ENCODE peak calls at places on chromosomes 5 and 9, in ten cellular contexts. L, O, X, N, F, I, Z, U, E and T are unnamed samples.
A peak's percentile ranks its signal among the peaks of the same experiment; 100 is the strongest.

GRCh38 chr5:157484768-157485167 is 24.8 kb downstream of the NIPAL4 start:
- DNase-seq in I (no peak), X (no peak), F (no peak), Z (no peak), E (no peak), L (no peak), U (peak; percentile 38), O (no peak), N (no peak), T (peak; percentile 61)

GRCh38 chr9:89943728-89944127 is 338.9 kb downstream of the GADD45G start:
- DNase-seq in N (no peak), X (no peak), E (no peak), I (no peak), L (no peak), U (no peak), Z (no peak), O (no peak), F (no peak), T (no peak)

GRCh38 chr5:43017438-43017820 is 22.7 kb downstream of the ANXA2R start:
- DNase-seq in F (peak; percentile 69), E (no peak), Z (peak; percentile 54), U (peak; percentile 35), L (peak; percentile 90), N (no peak), O (no peak), I (peak; percentile 56), X (no peak), T (peak; percentile 58)

GRCh38 chr9:15512889-15513288 is 2.1 kb upstream of the PSIP1 start:
- DNase-seq in E (no peak), X (no peak), L (no peak), I (no peak), F (no peak), O (no peak), N (no peak), Z (no peak), U (no peak), T (no peak)

GRCh38 chr9:97852399-97853055 is 499 bp upstream of the FOXE1 start:
- DNase-seq in L (no peak), F (no peak), N (no peak), U (no peak), E (no peak), O (no peak), I (no peak), X (no peak), Z (no peak), T (no peak)

GRCh38 chr9:35553670-35554543 is 51.2 kb upstream of the TESK1 start:
- DNase-seq in N (no peak), I (peak; percentile 75), L (no peak), Z (peak; percentile 64), F (peak; percentile 76), X (peak; percentile 69), O (peak; percentile 69), E (peak; percentile 44), U (peak; percentile 63), T (peak; percentile 79)

GRCh38 chr5:154465169-154465568 is 12.9 kb downstream of the HAND1 start:
- DNase-seq in N (no peak), I (no peak), O (no peak), F (no peak), U (peak; percentile 71), X (no peak), L (peak; percentile 66), Z (no peak), E (no peak), T (peak; percentile 73)

GRCh38 chr5:59793000-59793399 is 100.5 kb downstream of the PDE4D start:
- DNase-seq in X (peak; percentile 87), L (no peak), F (no peak), Z (peak; percentile 43), U (peak; percentile 10), I (no peak), E (no peak), N (no peak), O (no peak), T (no peak)

GRCh38 chr5:100667021-100667671 is 132.0 kb downstream of the FAM174A start:
- DNase-seq in X (no peak), E (no peak), I (no peak), U (no peak), N (no peak), Z (no peak), O (no peak), L (no peak), F (peak; percentile 54), T (no peak)

GRCh38 chr5:32710335-32710858 is 724 bp upstream of the NPR3 start:
- DNase-seq in O (peak; percentile 67), E (no peak), I (peak; percentile 55), L (no peak), F (peak; percentile 24), X (peak; percentile 66), U (no peak), N (no peak), Z (peak; percentile 9), T (peak; percentile 59)

DNA sequence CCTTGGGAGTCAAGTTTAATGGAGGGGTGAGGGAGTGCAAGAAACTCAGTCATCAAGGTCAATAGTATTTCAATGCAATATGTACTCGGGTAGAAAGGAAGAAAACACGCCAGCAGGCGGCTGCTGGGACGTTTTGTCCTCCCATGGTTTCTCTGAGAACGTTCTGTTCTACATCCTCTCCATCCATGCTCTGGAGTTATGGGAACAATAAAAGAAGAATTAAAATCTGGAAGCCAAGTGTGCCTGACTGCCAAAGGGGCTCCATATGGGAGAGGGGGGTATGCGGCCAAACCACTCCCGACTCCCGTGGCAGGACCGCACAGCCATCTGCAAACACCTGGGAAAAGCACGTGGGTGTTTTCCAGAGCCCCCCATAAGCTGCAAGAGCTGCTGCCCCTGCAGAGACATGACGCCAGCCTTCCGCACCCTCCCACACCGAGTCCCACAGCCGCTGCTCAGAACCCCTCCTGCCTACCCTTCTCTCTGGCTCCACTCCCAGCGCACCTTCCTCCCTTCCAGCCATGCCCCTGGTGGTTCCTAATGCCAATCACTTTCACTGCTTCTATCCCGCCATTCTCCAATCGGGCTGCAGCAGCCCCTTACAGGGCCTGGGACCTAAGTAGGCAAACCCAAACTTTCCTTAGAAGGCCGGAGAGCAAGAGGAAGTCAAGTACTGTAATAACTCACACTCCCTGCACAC is 241.6 kb downstream of the SYK start:
- DNase-seq in L (no peak), E (no peak), N (no peak), F (no peak), O (no peak), X (no peak), I (no peak), Z (no peak), U (no peak), T (no peak)
- TF ChIP-seq CTCF in L (no peak), E (no peak), N (no peak), F (no peak), O (no peak), X (no peak), I (no peak), Z (no peak), U (no peak), T (no peak)

DNA sequence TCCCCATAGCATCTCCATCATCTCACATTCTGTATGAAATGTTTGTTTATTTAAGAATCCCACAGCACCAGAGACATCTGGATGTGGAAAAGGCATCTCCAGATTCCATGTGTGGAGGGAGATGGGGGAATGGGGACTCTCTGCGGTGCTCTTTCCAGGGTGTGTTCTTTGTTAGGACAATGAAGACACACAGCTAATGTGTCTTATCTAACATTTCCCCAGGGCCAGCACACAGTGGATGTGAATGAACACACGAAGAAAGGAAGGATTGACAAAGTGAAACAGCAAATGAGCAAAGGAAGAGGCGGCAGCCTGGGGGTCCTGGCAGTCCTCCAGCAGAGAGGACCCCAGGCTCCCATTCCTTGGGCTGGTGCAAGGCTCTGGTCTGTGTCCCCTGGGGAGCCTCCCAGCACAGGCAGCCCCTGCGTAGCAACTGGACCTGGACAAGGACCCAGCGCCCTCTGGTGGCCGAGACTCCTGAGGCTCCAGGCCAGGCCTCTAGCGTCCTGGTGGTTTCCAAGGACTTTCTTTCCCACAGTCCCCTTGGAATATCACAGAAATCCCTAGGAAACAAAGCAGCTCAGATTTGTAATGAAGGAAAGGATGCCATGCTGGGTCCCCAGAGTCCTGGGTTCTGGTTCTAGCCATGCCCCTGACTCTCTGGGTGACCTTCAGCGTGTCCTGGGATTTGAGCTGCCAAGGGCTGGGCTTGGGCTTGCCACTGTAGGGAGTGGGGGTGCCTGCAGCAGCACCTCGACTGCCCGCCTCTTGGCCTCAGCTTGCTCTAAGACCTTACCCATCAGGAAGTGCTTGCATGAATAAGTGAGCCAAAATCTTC is 3.5 kb upstream of the PDLIM7 start:
- DNase-seq in E (peak; percentile 86), I (peak; percentile 91), N (peak; percentile 37), X (peak; percentile 88), O (peak; percentile 91), L (peak; percentile 97), F (peak; percentile 78), U (peak; percentile 62), Z (peak; percentile 91), T (peak; percentile 94)
- TF ChIP-seq POLR2A in E (no peak), I (no peak), N (no peak), X (no peak), O (no peak), L (no peak), F (no peak), U (no peak), Z (no peak), T (no peak)

GRCh38 chr5:68231414-68232076 is 16.0 kb downstream of the PIK3R1 start:
- DNase-seq in X (no peak), N (no peak), L (no peak), E (no peak), Z (no peak), U (no peak), F (no peak), I (no peak), O (no peak), T (no peak)
- TF ChIP-seq CTCF in X (no peak), N (no peak), L (no peak), E (no peak), Z (no peak), U (no peak), F (no peak), I (no peak), O (no peak), T (no peak)

GRCh38 chr9:136520053-136520540 is 25.8 kb downstream of the NOTCH1 start:
- DNase-seq in X (peak; percentile 75), Z (peak; percentile 88), F (no peak), O (no peak), E (no peak), N (no peak), I (no peak), L (no peak), U (peak; percentile 80), T (no peak)
- TF ChIP-seq POLR2A in X (no peak), Z (no peak), F (no peak), O (no peak), E (no peak), N (no peak), I (no peak), L (no peak), U (no peak), T (no peak)